ENCODE peak calls at places on chromosomes 3 and 15, in eight cellular contexts. One of them, this sample, is unnamed.

GRCh38 chr3:142213298-142213697 is 12.1 kb downstream of the GK5 start:
- DNase-seq in RWPE1: no peak
- DNase-seq in activated CD4-positive, CD25-positive, alpha-beta regulatory T cell: no peak
- DNase-seq in AG09319: no peak
- DNase-seq in bronchial epithelial cell: no peak
- DNase-seq in NCI-H510A: no peak
- DNase-seq in astrocyte of the spinal cord: peak; percentile 52
- DNase-seq in T-cell: no peak
- DNase-seq in this sample: no peak

GRCh38 chr15:40782609-40783227 is 12.9 kb downstream of the C15orf62 start:
- DNase-seq in astrocyte of the spinal cord: no peak
- DNase-seq in T-cell: peak; percentile 73
- DNase-seq in NCI-H510A: peak; percentile 49
- DNase-seq in RWPE1: peak; percentile 74
- DNase-seq in AG09319: no peak
- DNase-seq in bronchial epithelial cell: peak; percentile 65
- DNase-seq in activated CD4-positive, CD25-positive, alpha-beta regulatory T cell: peak; percentile 62
- DNase-seq in this sample: peak; percentile 50

GRCh38 chr3:113183748-113184661 is 27.4 kb upstream of the BOC start:
- DNase-seq in AG09319: no peak
- DNase-seq in NCI-H510A: no peak
- DNase-seq in RWPE1: no peak
- DNase-seq in astrocyte of the spinal cord: no peak
- DNase-seq in bronchial epithelial cell: no peak
- DNase-seq in T-cell: no peak
- DNase-seq in activated CD4-positive, CD25-positive, alpha-beta regulatory T cell: no peak
- DNase-seq in this sample: no peak

GRCh38 chr15:78018968-78019644 is 58.4 kb downstream of the TBC1D2B start:
- DNase-seq in NCI-H510A: no peak
- DNase-seq in activated CD4-positive, CD25-positive, alpha-beta regulatory T cell: no peak
- DNase-seq in bronchial epithelial cell: peak; percentile 57
- DNase-seq in T-cell: no peak
- DNase-seq in RWPE1: no peak
- DNase-seq in AG09319: no peak
- DNase-seq in astrocyte of the spinal cord: no peak
- DNase-seq in this sample: no peak

GRCh38 chr15:63369296-63369695 is 12.3 kb downstream of the CA12 start:
- DNase-seq in NCI-H510A: no peak
- DNase-seq in astrocyte of the spinal cord: no peak
- DNase-seq in bronchial epithelial cell: no peak
- DNase-seq in activated CD4-positive, CD25-positive, alpha-beta regulatory T cell: no peak
- DNase-seq in RWPE1: no peak
- DNase-seq in AG09319: no peak
- DNase-seq in T-cell: no peak
- DNase-seq in this sample: no peak

GRCh38 chr3:37475435-37475834 is 301.1 kb upstream of the LRRFIP2 start:
- DNase-seq in bronchial epithelial cell: no peak
- DNase-seq in T-cell: no peak
- DNase-seq in activated CD4-positive, CD25-positive, alpha-beta regulatory T cell: no peak
- DNase-seq in AG09319: no peak
- DNase-seq in NCI-H510A: no peak
- DNase-seq in RWPE1: no peak
- DNase-seq in astrocyte of the spinal cord: no peak
- DNase-seq in this sample: no peak

GRCh38 chr15:45628136-45628535 is 6.7 kb upstream of the SQOR start:
- DNase-seq in T-cell: no peak
- DNase-seq in NCI-H510A: no peak
- DNase-seq in RWPE1: no peak
- DNase-seq in bronchial epithelial cell: no peak
- DNase-seq in astrocyte of the spinal cord: no peak
- DNase-seq in AG09319: no peak
- DNase-seq in activated CD4-positive, CD25-positive, alpha-beta regulatory T cell: no peak
- DNase-seq in this sample: no peak

GRCh38 chr3:32733631-32734229 is 48.7 kb downstream of the CNOT10 start:
- DNase-seq in activated CD4-positive, CD25-positive, alpha-beta regulatory T cell: no peak
- DNase-seq in AG09319: no peak
- DNase-seq in T-cell: no peak
- DNase-seq in RWPE1: peak; percentile 19
- DNase-seq in bronchial epithelial cell: peak; percentile 54
- DNase-seq in astrocyte of the spinal cord: peak; percentile 51
- DNase-seq in NCI-H510A: no peak
- DNase-seq in this sample: no peak

GRCh38 chr3:64399205-64399800 is 174.0 kb upstream of the PRICKLE2 start:
- DNase-seq in astrocyte of the spinal cord: peak; percentile 77
- DNase-seq in AG09319: peak; percentile 31
- DNase-seq in activated CD4-positive, CD25-positive, alpha-beta regulatory T cell: no peak
- DNase-seq in RWPE1: peak; percentile 52
- DNase-seq in NCI-H510A: no peak
- DNase-seq in T-cell: no peak
- DNase-seq in bronchial epithelial cell: peak; percentile 69
- DNase-seq in this sample: no peak

GRCh38 chr3:69299344-69299743 is 86.5 kb downstream of the FRMD4B start:
- DNase-seq in T-cell: no peak
- DNase-seq in AG09319: no peak
- DNase-seq in RWPE1: no peak
- DNase-seq in astrocyte of the spinal cord: no peak
- DNase-seq in bronchial epithelial cell: no peak
- DNase-seq in activated CD4-positive, CD25-positive, alpha-beta regulatory T cell: no peak
- DNase-seq in NCI-H510A: no peak
- DNase-seq in this sample: no peak

GRCh38 chr3:47791193-47791855 is 9.6 kb upstream of the SMARCC1 start:
- DNase-seq in astrocyte of the spinal cord: no peak
- DNase-seq in bronchial epithelial cell: no peak
- DNase-seq in RWPE1: no peak
- DNase-seq in NCI-H510A: no peak
- DNase-seq in AG09319: no peak
- DNase-seq in activated CD4-positive, CD25-positive, alpha-beta regulatory T cell: no peak
- DNase-seq in T-cell: no peak
- DNase-seq in this sample: no peak

GRCh38 chr3:15327941-15328340 is 4.4 kb downstream of the SH3BP5 start:
- DNase-seq in T-cell: no peak
- DNase-seq in AG09319: peak; percentile 47
- DNase-seq in RWPE1: no peak
- DNase-seq in NCI-H510A: peak; percentile 82
- DNase-seq in astrocyte of the spinal cord: no peak
- DNase-seq in activated CD4-positive, CD25-positive, alpha-beta regulatory T cell: no peak
- DNase-seq in bronchial epithelial cell: peak; percentile 63
- DNase-seq in this sample: no peak

GRCh38 chr3:188749010-188749617 is 422.7 kb upstream of the TPRG1 start:
- DNase-seq in astrocyte of the spinal cord: no peak
- DNase-seq in bronchial epithelial cell: peak; percentile 34
- DNase-seq in RWPE1: no peak
- DNase-seq in activated CD4-positive, CD25-positive, alpha-beta regulatory T cell: peak; percentile 7
- DNase-seq in NCI-H510A: no peak
- DNase-seq in AG09319: no peak
- DNase-seq in T-cell: peak; percentile 58
- DNase-seq in this sample: no peak

GRCh38 chr15:62087671-62088360 is 21.0 kb downstream of the C2CD4A start:
- DNase-seq in AG09319: no peak
- DNase-seq in activated CD4-positive, CD25-positive, alpha-beta regulatory T cell: no peak
- DNase-seq in RWPE1: no peak
- DNase-seq in astrocyte of the spinal cord: peak; percentile 27
- DNase-seq in bronchial epithelial cell: peak; percentile 59
- DNase-seq in T-cell: no peak
- DNase-seq in NCI-H510A: no peak
- DNase-seq in this sample: no peak

GRCh38 chr3:41331023-41331422 is 131.7 kb downstream of the CTNNB1 start:
- DNase-seq in activated CD4-positive, CD25-positive, alpha-beta regulatory T cell: no peak
- DNase-seq in RWPE1: no peak
- DNase-seq in bronchial epithelial cell: no peak
- DNase-seq in T-cell: no peak
- DNase-seq in AG09319: no peak
- DNase-seq in NCI-H510A: no peak
- DNase-seq in astrocyte of the spinal cord: no peak
- DNase-seq in this sample: no peak

GRCh38 chr15:87623832-87624231 is 632.7 kb downstream of the NTRK3 start:
- DNase-seq in astrocyte of the spinal cord: no peak
- DNase-seq in AG09319: no peak
- DNase-seq in RWPE1: no peak
- DNase-seq in bronchial epithelial cell: no peak
- DNase-seq in NCI-H510A: no peak
- DNase-seq in T-cell: no peak
- DNase-seq in activated CD4-positive, CD25-positive, alpha-beta regulatory T cell: no peak
- DNase-seq in this sample: no peak

GRCh38 chr3:137970914-137971831 is 38.8 kb upstream of the CLDN18 start:
- DNase-seq in T-cell: peak; percentile 21
- DNase-seq in NCI-H510A: peak; percentile 39
- DNase-seq in RWPE1: peak; percentile 72
- DNase-seq in AG09319: peak; percentile 10
- DNase-seq in astrocyte of the spinal cord: peak; percentile 64
- DNase-seq in bronchial epithelial cell: peak; percentile 55
- DNase-seq in activated CD4-positive, CD25-positive, alpha-beta regulatory T cell: peak; percentile 6
- DNase-seq in this sample: peak; percentile 75

GRCh38 chr15:34606545-34606944 is 23.1 kb upstream of the GOLGA8B start:
- DNase-seq in activated CD4-positive, CD25-positive, alpha-beta regulatory T cell: no peak
- DNase-seq in AG09319: no peak
- DNase-seq in T-cell: no peak
- DNase-seq in RWPE1: no peak
- DNase-seq in bronchial epithelial cell: no peak
- DNase-seq in NCI-H510A: no peak
- DNase-seq in astrocyte of the spinal cord: no peak
- DNase-seq in this sample: no peak

GRCh38 chr3:53201190-53201504 is 40.1 kb downstream of the PRKCD start:
- DNase-seq in AG09319: no peak
- DNase-seq in bronchial epithelial cell: no peak
- DNase-seq in astrocyte of the spinal cord: no peak
- DNase-seq in RWPE1: no peak
- DNase-seq in activated CD4-positive, CD25-positive, alpha-beta regulatory T cell: no peak
- DNase-seq in NCI-H510A: no peak
- DNase-seq in T-cell: no peak
- DNase-seq in this sample: no peak

GRCh38 chr3:187025656-187026320 is 95.5 kb downstream of the ST6GAL1 start:
- DNase-seq in bronchial epithelial cell: no peak
- DNase-seq in NCI-H510A: no peak
- DNase-seq in astrocyte of the spinal cord: no peak
- DNase-seq in AG09319: no peak
- DNase-seq in activated CD4-positive, CD25-positive, alpha-beta regulatory T cell: peak; percentile 28
- DNase-seq in T-cell: no peak
- DNase-seq in RWPE1: no peak
- DNase-seq in this sample: no peak

This sample was measured in NCI-H1930.